ENCODE peak calls at places on chromosomes 16 and 17, in eight cellular contexts. E is lower leg skin, A is HFF-Myc, Q is A549, Y is B cell, H is fibroblast of the aortic adventitia, Z is GM20000, F is tibial artery. N is an unnamed sample.

GRCh38 chr17:34579017-34579946 is at the start of gene TMEM132E:
- DNase-seq in E (no peak), A (no peak), Q (no peak), Y (peak), H (peak), Z (peak), F (peak), N (no peak)

GRCh38 chr16:11399261-11399831 is 54.1 kb downstream of the RMI2 start:
- DNase-seq in E (no peak), A (no peak), Q (no peak), Y (no peak), H (no peak), Z (no peak), F (no peak), N (no peak)

GRCh38 chr17:45096141-45096540 is 35.0 kb downstream of the NMT1 start:
- DNase-seq in E (no peak), A (no peak), Q (peak), Y (no peak), H (peak), Z (no peak), F (no peak), N (peak)

GRCh38 chr17:73199751-73200317 is 7.0 kb downstream of the COG1 start:
- DNase-seq in E (no peak), A (no peak), Q (no peak), Y (no peak), H (no peak), Z (no peak), F (no peak), N (no peak)

GRCh38 chr16:83619381-83620150 is 188.2 kb upstream of the HSBP1 start:
- DNase-seq in E (no peak), A (no peak), Q (no peak), Y (no peak), H (no peak), Z (no peak), F (no peak), N (no peak)

GRCh38 chr17:80953471-80954315 is 37.9 kb upstream of the CHMP6 start:
- DNase-seq in E (no peak), A (no peak), Q (no peak), Y (peak), H (no peak), Z (no peak), F (no peak), N (no peak)

GRCh38 chr17:78184868-78185267 is 2.0 kb downstream of the TK1 start:
- DNase-seq in E (no peak), A (no peak), Q (no peak), Y (no peak), H (no peak), Z (no peak), F (no peak), N (no peak)

GRCh38 chr16:49564577-49565224 is 191.1 kb downstream of the C16orf78 start:
- DNase-seq in E (no peak), A (no peak), Q (no peak), Y (no peak), H (no peak), Z (no peak), F (no peak), N (no peak)

GRCh38 chr17:10754861-10755591 is 25.2 kb upstream of the TMEM220 start:
- DNase-seq in E (no peak), A (no peak), Q (no peak), Y (no peak), H (no peak), Z (no peak), F (no peak), N (no peak)

GRCh38 chr17:5793899-5794298 is 209.6 kb upstream of the NLRP1 start:
- DNase-seq in E (no peak), A (no peak), Q (no peak), Y (no peak), H (no peak), Z (no peak), F (no peak), N (peak)

GRCh38 chr17:16872351-16872751 is 99.6 kb downstream of the TNFRSF13B start:
- DNase-seq in E (no peak), A (no peak), Q (no peak), Y (no peak), H (no peak), Z (no peak), F (no peak), N (no peak)

GRCh38 chr17:17345686-17346427 is 42.7 kb downstream of the NT5M start:
- DNase-seq in E (no peak), A (no peak), Q (no peak), Y (peak), H (no peak), Z (no peak), F (no peak), N (no peak)

GRCh38 chr17:49527927-49528651 is 33.0 kb downstream of the NGFR start:
- DNase-seq in E (no peak), A (no peak), Q (no peak), Y (peak), H (no peak), Z (no peak), F (no peak), N (no peak)

DNA sequence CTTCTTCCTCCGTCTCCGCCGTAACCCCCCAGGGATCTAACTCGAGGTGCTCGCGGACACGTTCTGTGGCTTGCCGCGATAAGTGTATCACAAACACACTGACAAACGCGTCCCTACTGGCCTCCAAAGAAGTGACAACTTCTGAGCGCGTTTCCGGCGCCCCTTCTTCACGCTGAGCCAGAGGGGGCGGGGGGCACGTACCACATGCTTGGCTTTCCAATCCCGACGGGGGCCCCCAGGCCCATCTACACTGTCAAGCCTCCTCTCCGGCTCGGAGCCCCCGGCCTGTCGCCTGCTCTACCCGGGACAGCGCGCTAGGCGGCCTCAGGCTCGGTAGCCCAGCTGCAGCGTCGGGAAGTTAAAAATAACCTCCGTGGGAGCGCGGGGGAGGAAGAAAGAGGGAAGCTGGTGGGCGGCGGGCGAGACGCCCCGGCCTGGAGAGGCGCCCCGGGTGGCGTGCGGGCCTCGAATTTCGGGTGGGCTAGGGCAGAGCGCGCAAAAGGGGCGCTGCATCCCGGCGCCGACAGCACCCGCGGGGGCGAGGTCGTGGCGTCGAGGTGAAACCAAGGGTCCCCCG is 676 bp upstream of the SPHK1 start:
- DNase-seq in E (no peak), A (no peak), Q (peak), Y (peak), H (peak), Z (peak), F (no peak), N (peak)
- TF ChIP-seq CTCF in E (peak), A (no peak), Q (no peak), Y (peak), H (peak), Z (peak), F (peak), N (peak)

GRCh38 chr17:67853703-67854102 is 28.4 kb downstream of the BPTF start:
- DNase-seq in E (no peak), A (no peak), Q (no peak), Y (no peak), H (no peak), Z (no peak), F (no peak), N (no peak)
- TF ChIP-seq CTCF in E (no peak), A (no peak), Q (no peak), Y (no peak), H (no peak), Z (no peak), F (no peak), N (no peak)

GRCh38 chr17:82915010-82915696 is 75.3 kb upstream of the ZNF750 start:
- DNase-seq in E (no peak), A (no peak), Q (no peak), Y (peak), H (no peak), Z (peak), F (no peak), N (no peak)

GRCh38 chr17:82913304-82914043 is 73.7 kb upstream of the ZNF750 start:
- DNase-seq in E (no peak), A (no peak), Q (peak), Y (no peak), H (no peak), Z (no peak), F (no peak), N (no peak)

GRCh38 chr17:82915697-82916027 is 75.8 kb upstream of the ZNF750 start:
- DNase-seq in E (no peak), A (no peak), Q (no peak), Y (peak), H (no peak), Z (no peak), F (no peak), N (no peak)

GRCh38 chr17:82912571-82913089 is 72.8 kb upstream of the ZNF750 start:
- DNase-seq in E (no peak), A (no peak), Q (no peak), Y (no peak), H (no peak), Z (no peak), F (no peak), N (no peak)

DNA sequence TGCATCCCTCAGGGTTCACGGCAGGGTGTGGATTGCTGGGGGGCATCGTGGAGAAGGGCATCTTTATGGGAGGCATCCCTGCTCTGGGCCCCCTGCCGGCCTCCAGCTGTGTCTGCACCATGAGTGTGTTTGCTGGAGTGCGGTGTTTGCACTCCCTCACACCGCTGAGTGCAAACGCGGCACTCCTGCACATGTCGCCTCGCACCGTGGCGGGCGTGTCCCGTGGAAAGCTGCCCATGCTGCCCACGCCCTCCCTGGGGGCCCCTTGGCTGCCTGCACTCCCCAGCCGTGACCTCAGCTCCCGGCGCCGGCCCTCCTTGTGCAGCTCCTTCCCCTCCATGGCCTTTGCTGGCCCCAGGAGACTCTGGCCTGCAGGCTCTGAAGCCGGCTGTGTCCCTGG is 74.6 kb upstream of the ZNF750 start:
- DNase-seq in E (no peak), A (no peak), Q (peak), Y (peak), H (no peak), Z (peak), F (no peak), N (no peak)
- TF ChIP-seq CTCF in E (peak), A (peak), Q (no peak), Y (peak), H (peak), Z (peak), F (peak), N (peak)

GRCh38 chr16:318628-319027 is 33.9 kb downstream of the AXIN1 start:
- DNase-seq in E (no peak), A (no peak), Q (peak), Y (no peak), H (no peak), Z (no peak), F (no peak), N (no peak)
- TF ChIP-seq CTCF in E (no peak), A (peak), Q (no peak), Y (no peak), H (no peak), Z (no peak), F (no peak), N (no peak)

GRCh38 chr17:19364699-19365498 is 2.4 kb upstream of the B9D1 start:
- DNase-seq in E (no peak), A (no peak), Q (no peak), Y (no peak), H (no peak), Z (no peak), F (peak), N (peak)
- TF ChIP-seq CTCF in E (no peak), A (no peak), Q (no peak), Y (no peak), H (no peak), Z (no peak), F (no peak), N (no peak)

GRCh38 chr16:74462361-74462760 is 41.1 kb upstream of the CLEC18B start:
- DNase-seq in E (no peak), A (no peak), Q (no peak), Y (no peak), H (no peak), Z (no peak), F (no peak), N (peak)
- TF ChIP-seq CTCF in E (no peak), A (no peak), Q (no peak), Y (no peak), H (no peak), Z (no peak), F (no peak), N (no peak)

GRCh38 chr17:56257075-56257474 is 103.8 kb downstream of the ANKFN1 start:
- DNase-seq in E (no peak), A (no peak), Q (no peak), Y (no peak), H (no peak), Z (no peak), F (no peak), N (no peak)
- TF ChIP-seq CTCF in E (no peak), A (no peak), Q (no peak), Y (no peak), H (no peak), Z (no peak), F (no peak), N (no peak)

DNA sequence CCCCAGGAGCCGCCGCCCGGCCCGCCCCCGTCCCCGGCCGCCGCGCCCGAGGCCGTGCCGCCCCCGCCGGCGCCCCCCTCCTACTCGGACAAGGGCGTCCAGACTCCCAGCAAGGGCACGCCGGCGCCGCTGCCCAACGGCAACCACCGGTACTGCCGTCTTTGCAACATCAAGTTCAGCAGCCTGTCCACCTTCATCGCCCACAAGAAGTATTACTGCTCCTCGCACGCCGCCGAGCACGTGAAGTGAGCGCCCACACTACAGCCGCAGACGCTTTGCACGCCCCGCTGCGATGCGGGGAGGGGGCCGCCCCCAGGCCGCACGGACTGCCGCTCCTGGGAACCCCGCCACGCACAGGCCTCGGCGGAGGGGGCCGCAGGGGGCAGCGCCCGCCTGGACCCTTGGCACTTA is 35.5 kb upstream of the ZC3H18 start:
- DNase-seq in E (no peak), A (no peak), Q (peak), Y (no peak), H (no peak), Z (peak), F (no peak), N (peak)
- TF ChIP-seq CTCF in E (no peak), A (no peak), Q (peak), Y (no peak), H (no peak), Z (no peak), F (peak), N (peak)

N was measured in MCF 10A.